ENCODE peak calls at places on chromosomes 11 and 22, in nine cellular contexts. D, E, B, T, Y, X, M, U and A are unnamed samples.
A peak's percentile ranks its signal among the peaks of the same experiment; 100 is the strongest.

GRCh38 chr22:23305321-23305910 is 125.1 kb downstream of the BCR start:
- DNase-seq in D (peak; percentile 77), E (peak; percentile 82), B (no peak), T (peak; percentile 80), Y (no peak), X (peak; percentile 40), M (no peak), U (no peak), A (peak; percentile 66)

GRCh38 chr11:33379931-33380330 is 122.8 kb downstream of the HIPK3 start:
- DNase-seq in D (no peak), E (no peak), B (no peak), T (no peak), Y (no peak), X (no peak), M (no peak), U (no peak), A (no peak)

GRCh38 chr22:19723165-19723989 is at the start of gene GP1BB:
- DNase-seq in D (no peak), E (peak; percentile 52), B (peak; percentile 90), T (no peak), Y (peak; percentile 17), X (peak; percentile 61), M (no peak), U (peak; percentile 32), A (peak; percentile 89)

GRCh38 chr11:86182976-86183584 is 61.5 kb upstream of the EED start:
- DNase-seq in D (no peak), E (no peak), B (no peak), T (peak; percentile 35), Y (peak; percentile 18), X (peak; percentile 53), M (no peak), U (peak; percentile 34), A (no peak)

GRCh38 chr11:23973244-23973643 is 523.6 kb upstream of the LUZP2 start:
- DNase-seq in D (peak; percentile 65), E (no peak), B (no peak), T (no peak), Y (no peak), X (no peak), M (no peak), U (no peak), A (no peak)

GRCh38 chr11:20111871-20112270 is 48.4 kb downstream of the DBX1 start:
- DNase-seq in D (no peak), E (no peak), B (no peak), T (no peak), Y (no peak), X (no peak), M (no peak), U (no peak), A (no peak)

GRCh38 chr22:44371741-44372525 is 59.2 kb upstream of the SHISAL1 start:
- DNase-seq in D (no peak), E (peak; percentile 34), B (no peak), T (no peak), Y (no peak), X (peak; percentile 14), M (no peak), U (no peak), A (no peak)

GRCh38 chr11:9004310-9004945 is 627 bp upstream of the NRIP3 start:
- DNase-seq in D (no peak), E (no peak), B (peak; percentile 54), T (no peak), Y (no peak), X (peak; percentile 55), M (no peak), U (peak; percentile 28), A (peak; percentile 70)

GRCh38 chr11:45110562-45110961 is 35.9 kb upstream of the PRDM11 start:
- DNase-seq in D (peak; percentile 73), E (peak; percentile 72), B (peak; percentile 75), T (peak; percentile 68), Y (peak; percentile 64), X (no peak), M (peak; percentile 70), U (peak; percentile 49), A (peak; percentile 16)

GRCh38 chr11:69243496-69244200 is 50.3 kb upstream of the MYEOV start:
- DNase-seq in D (no peak), E (no peak), B (no peak), T (no peak), Y (no peak), X (no peak), M (no peak), U (no peak), A (no peak)

GRCh38 chr22:41206719-41207118 is 1.6 kb downstream of the L3MBTL2 start:
- DNase-seq in D (no peak), E (no peak), B (no peak), T (no peak), Y (no peak), X (no peak), M (no peak), U (no peak), A (no peak)

GRCh38 chr11:119509969-119510401 is 87.0 kb upstream of the THY1 start:
- DNase-seq in D (no peak), E (peak; percentile 80), B (no peak), T (peak; percentile 92), Y (no peak), X (no peak), M (no peak), U (no peak), A (peak; percentile 72)

GRCh38 chr11:102384419-102385052 is 37.5 kb downstream of the BIRC2 start:
- DNase-seq in D (no peak), E (no peak), B (no peak), T (no peak), Y (no peak), X (no peak), M (no peak), U (no peak), A (peak; percentile 71)

GRCh38 chr11:29019960-29020683 is 911.9 kb downstream of the METTL15 start:
- DNase-seq in D (peak; percentile 26), E (peak; percentile 28), B (peak; percentile 31), T (peak; percentile 66), Y (no peak), X (no peak), M (peak; percentile 6), U (no peak), A (no peak)

GRCh38 chr11:13082588-13082987 is 73.5 kb downstream of the RASSF10 start:
- DNase-seq in D (no peak), E (no peak), B (no peak), T (no peak), Y (no peak), X (no peak), M (no peak), U (no peak), A (no peak)

GRCh38 chr11:32426192-32426591 is 9.1 kb downstream of the WT1 start:
- DNase-seq in D (no peak), E (no peak), B (no peak), T (no peak), Y (no peak), X (no peak), M (no peak), U (no peak), A (peak; percentile 58)

DNA sequence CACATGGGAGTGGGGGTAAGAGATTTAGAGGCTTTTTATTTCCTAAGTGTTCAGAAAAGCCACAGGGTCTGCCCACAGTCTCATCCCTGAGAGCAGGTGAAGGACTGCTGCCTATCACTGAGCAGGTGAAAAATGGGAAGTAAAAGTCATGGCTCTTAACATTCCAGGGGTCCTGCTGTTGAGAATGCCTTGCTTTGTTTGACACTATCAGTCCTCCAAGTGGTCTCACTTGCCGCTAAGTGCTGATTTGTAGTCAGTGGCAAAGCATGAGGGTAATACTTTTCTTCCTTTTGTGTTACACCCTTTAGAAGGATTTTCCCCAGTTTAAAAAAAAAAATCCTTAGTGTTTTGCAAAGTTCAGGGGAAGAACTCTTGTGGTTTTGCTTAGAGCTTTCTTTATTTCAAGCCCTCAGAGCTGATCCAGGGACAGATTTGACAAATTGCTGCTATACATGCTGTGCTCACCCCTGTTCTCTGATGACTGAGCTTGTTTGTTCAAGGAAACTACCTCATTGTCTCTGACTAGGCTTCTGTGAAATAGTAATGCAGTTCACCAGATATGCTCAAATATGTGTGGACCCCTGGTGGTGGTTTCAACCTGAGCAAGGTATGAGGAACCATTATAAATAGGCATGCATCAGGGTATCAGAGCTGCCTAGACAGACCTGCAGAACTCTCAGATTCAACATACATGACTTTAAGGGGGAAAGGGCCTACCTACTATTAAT is 141.0 kb downstream of the ARHGAP42 start:
- DNase-seq in D (no peak), E (peak; percentile 75), B (peak; percentile 65), T (peak; percentile 84), Y (no peak), X (no peak), M (peak; percentile 18), U (no peak), A (no peak)
- H3K4me1 ChIP-seq in D (peaks cover 47% of the 10 kb centered on the region), E (peaks cover 20% of the 10 kb centered on the region), B (peaks cover 73% of the 10 kb centered on the region), T (peaks cover 11% of the 10 kb centered on the region), Y (no peaks in the 10 kb centered on the region), X (no peaks in the 10 kb centered on the region), M (peaks cover 46% of the 10 kb centered on the region), U (no peaks in the 10 kb centered on the region), A (peaks cover 6% of the 10 kb centered on the region)

GRCh38 chr11:66106786-66107599 is 36.9 kb downstream of the PACS1 start:
- DNase-seq in D (no peak), E (no peak), B (no peak), T (no peak), Y (no peak), X (no peak), M (no peak), U (no peak), A (no peak)
- H3K4me1 ChIP-seq in D (peaks cover 41% of the 10 kb centered on the region), E (peaks cover 7% of the 10 kb centered on the region), B (peaks cover 1% of the 10 kb centered on the region), T (peaks cover 8% of the 10 kb centered on the region), Y (peaks cover 96% of the 10 kb centered on the region), X (peaks cover 16% of the 10 kb centered on the region), M (peaks cover 96% of the 10 kb centered on the region), U (peaks cover 84% of the 10 kb centered on the region), A (peaks cover 2% of the 10 kb centered on the region)

GRCh38 chr11:73454987-73455386 is 78.8 kb downstream of the RELT start:
- DNase-seq in D (no peak), E (no peak), B (no peak), T (no peak), Y (no peak), X (no peak), M (no peak), U (no peak), A (no peak)
- H3K4me1 ChIP-seq in D (no peaks in the 10 kb centered on the region), E (no peaks in the 10 kb centered on the region), B (peaks cover 2% of the 10 kb centered on the region), T (no peaks in the 10 kb centered on the region), Y (no peaks in the 10 kb centered on the region), X (peaks cover 5% of the 10 kb centered on the region), M (no peaks in the 10 kb centered on the region), U (no peaks in the 10 kb centered on the region), A (peaks cover 2% of the 10 kb centered on the region)

GRCh38 chr22:38951734-38952133 is 5.7 kb upstream of the APOBEC3A start:
- DNase-seq in D (no peak), E (no peak), B (no peak), T (no peak), Y (no peak), X (no peak), M (no peak), U (no peak), A (no peak)

GRCh38 chr22:38948181-38948940 is 9.0 kb upstream of the APOBEC3A start:
- DNase-seq in D (no peak), E (no peak), B (no peak), T (no peak), Y (no peak), X (no peak), M (no peak), U (no peak), A (no peak)

GRCh38 chr22:38952382-38952993 is 4.9 kb upstream of the APOBEC3A start:
- DNase-seq in D (no peak), E (no peak), B (no peak), T (no peak), Y (no peak), X (no peak), M (no peak), U (no peak), A (no peak)

GRCh38 chr22:38949889-38950405 is 7.5 kb upstream of the APOBEC3A start:
- DNase-seq in D (no peak), E (no peak), B (no peak), T (no peak), Y (no peak), X (peak; percentile 44), M (no peak), U (no peak), A (no peak)

GRCh38 chr22:38950527-38951111 is 6.8 kb upstream of the APOBEC3A start:
- DNase-seq in D (no peak), E (no peak), B (no peak), T (no peak), Y (no peak), X (peak; percentile 35), M (no peak), U (no peak), A (no peak)
- H3K4me1 ChIP-seq in D (no peaks in the 10 kb centered on the region), E (peaks cover 1% of the 10 kb centered on the region), B (no peaks in the 10 kb centered on the region), T (no peaks in the 10 kb centered on the region), Y (peaks cover 9% of the 10 kb centered on the region), X (peaks cover 18% of the 10 kb centered on the region), M (peaks cover 7% of the 10 kb centered on the region), U (no peaks in the 10 kb centered on the region), A (no peaks in the 10 kb centered on the region)